ENCODE peak calls at places on chromosomes 11 and 22, in seven cellular contexts. V is psoas muscle, Q is uterus, M is neural progenitor cell, I is right lobe of liver, J is adrenal gland, B is IMR-90. Z is an unnamed sample.
A peak's percentile ranks its signal among the peaks of the same experiment; 100 is the strongest.

GRCh38 chr11:123429851-123430735 is at the start of gene GRAMD1B:
- DNase-seq in V (peak; percentile 63), Q (peak; percentile 15), M (peak; percentile 95), I (peak; percentile 63), J (peak; percentile 95), B (peak; percentile 90), Z (peak; percentile 77)

GRCh38 chr11:7889985-7890384 is 41.1 kb downstream of the OR10A6 start:
- DNase-seq in V (no peak), Q (no peak), M (no peak), I (no peak), J (no peak), B (no peak), Z (peak; percentile 20)

GRCh38 chr11:1074244-1075221 is at the start of gene MUC2:
- DNase-seq in V (peak; percentile 40), Q (peak; percentile 13), M (no peak), I (no peak), J (peak; percentile 17), B (no peak), Z (no peak)

GRCh38 chr22:49012695-49013094 is 815.0 kb downstream of the BRD1 start:
- DNase-seq in V (no peak), Q (no peak), M (no peak), I (no peak), J (no peak), B (no peak), Z (no peak)

GRCh38 chr22:27378343-27378800 is 423.2 kb downstream of the MN1 start:
- DNase-seq in V (no peak), Q (no peak), M (peak; percentile 17), I (no peak), J (no peak), B (no peak), Z (no peak)

GRCh38 chr11:76523147-76523546 is 78.3 kb downstream of the EMSY start:
- DNase-seq in V (no peak), Q (no peak), M (no peak), I (no peak), J (no peak), B (no peak), Z (no peak)

GRCh38 chr11:124402326-124402922 is 3.6 kb upstream of the OR8B3 start:
- DNase-seq in V (no peak), Q (no peak), M (peak; percentile 62), I (no peak), J (peak; percentile 63), B (peak; percentile 86), Z (peak; percentile 11)

GRCh38 chr11:76610871-76611475 is 59.6 kb downstream of the LRRC32 start:
- DNase-seq in V (no peak), Q (no peak), M (no peak), I (no peak), J (peak; percentile 45), B (no peak), Z (no peak)

GRCh38 chr11:127639916-127640315 is 639.3 kb upstream of the KIRREL3 start:
- DNase-seq in V (no peak), Q (no peak), M (no peak), I (no peak), J (no peak), B (peak; percentile 12), Z (no peak)

GRCh38 chr11:94910281-94910680 is 63.1 kb downstream of the CWC15 start:
- DNase-seq in V (no peak), Q (no peak), M (no peak), I (no peak), J (no peak), B (no peak), Z (no peak)

GRCh38 chr22:40951795-40952602 is 821 bp downstream of the RBX1 start:
- DNase-seq in V (no peak), Q (no peak), M (no peak), I (no peak), J (no peak), B (peak; percentile 15), Z (peak; percentile 16)

GRCh38 chr11:85941380-85941973 is 86.3 kb downstream of the CCDC83 start:
- DNase-seq in V (peak; percentile 52), Q (peak; percentile 48), M (peak; percentile 66), I (no peak), J (peak; percentile 66), B (peak; percentile 74), Z (no peak)
- TF ChIP-seq CTCF in V (peak; percentile 72), Q (peak; percentile 73), M (peak; percentile 64), I (peak; percentile 57), J (peak; percentile 75), B (peak; percentile 74), Z (peak; percentile 61)

GRCh38 chr11:19715373-19715772 is 2.7 kb downstream of the NAV2 start:
- DNase-seq in V (no peak), Q (peak; percentile 42), M (no peak), I (no peak), J (peak; percentile 17), B (peak; percentile 98), Z (no peak)
- H3K27me3 ChIP-seq in V (no peaks in the 10 kb centered on the region), Q (no peaks in the 10 kb centered on the region), M (peaks cover 63% of the 10 kb centered on the region), I (no peaks in the 10 kb centered on the region), J (peaks cover 3% of the 10 kb centered on the region), B (no peaks in the 10 kb centered on the region), Z (peaks cover 6% of the 10 kb centered on the region)

GRCh38 chr11:12695221-12695794 is 21.1 kb downstream of the TEAD1 start:
- DNase-seq in V (no peak), Q (no peak), M (no peak), I (no peak), J (no peak), B (no peak), Z (no peak)

GRCh38 chr11:12692238-12693074 is 18.2 kb downstream of the TEAD1 start:
- DNase-seq in V (peak; percentile 89), Q (peak; percentile 97), M (peak; percentile 66), I (peak; percentile 93), J (peak; percentile 94), B (peak; percentile 95), Z (no peak)

GRCh38 chr11:12693485-12694181 is 19.4 kb downstream of the TEAD1 start:
- DNase-seq in V (peak; percentile 66), Q (peak; percentile 79), M (no peak), I (no peak), J (peak; percentile 65), B (peak; percentile 99), Z (no peak)

GRCh38 chr11:12693075-12693473 is 18.9 kb downstream of the TEAD1 start:
- DNase-seq in V (no peak), Q (peak; percentile 57), M (no peak), I (no peak), J (no peak), B (no peak), Z (no peak)

DNA sequence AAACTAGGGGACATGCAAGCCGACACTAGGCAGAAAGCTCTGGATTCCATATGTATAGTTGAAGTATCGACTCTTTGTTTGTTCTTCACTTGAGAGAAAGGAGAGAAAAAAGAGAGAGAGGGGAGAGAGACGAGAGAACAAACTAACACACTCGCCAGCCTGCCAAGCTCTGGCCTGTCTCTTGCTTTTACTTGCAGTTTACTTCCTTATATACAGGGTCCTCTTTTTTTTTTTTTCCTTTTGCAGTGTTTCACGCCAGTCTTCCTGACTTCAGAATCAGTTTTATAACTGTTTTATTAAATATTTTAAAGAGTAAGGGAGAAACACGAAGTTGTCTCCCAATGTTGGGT is 19.9 kb downstream of the TEAD1 start:
- DNase-seq in V (no peak), Q (no peak), M (no peak), I (no peak), J (no peak), B (peak; percentile 44), Z (no peak)
- H3K4me3 ChIP-seq in V (peak overlapping the region; percentile 55), Q (peak overlapping the region; percentile 17), M (no peak overlapping the region), I (peak overlapping the region; percentile 14), J (peak overlapping the region; percentile 20), B (peak overlapping the region; percentile 0), Z (no peak overlapping the region)

GRCh38 chr11:111871693-111872161 is 346 bp upstream of the ALG9 start:
- DNase-seq in V (no peak), Q (no peak), M (no peak), I (no peak), J (no peak), B (no peak), Z (peak; percentile 3)

GRCh38 chr11:111870522-111870886 is 877 bp downstream of the ALG9 start:
- DNase-seq in V (no peak), Q (no peak), M (no peak), I (no peak), J (no peak), B (no peak), Z (no peak)

GRCh38 chr11:111870113-111870512 is 1.3 kb downstream of the ALG9 start:
- DNase-seq in V (no peak), Q (no peak), M (no peak), I (no peak), J (no peak), B (no peak), Z (no peak)

DNA sequence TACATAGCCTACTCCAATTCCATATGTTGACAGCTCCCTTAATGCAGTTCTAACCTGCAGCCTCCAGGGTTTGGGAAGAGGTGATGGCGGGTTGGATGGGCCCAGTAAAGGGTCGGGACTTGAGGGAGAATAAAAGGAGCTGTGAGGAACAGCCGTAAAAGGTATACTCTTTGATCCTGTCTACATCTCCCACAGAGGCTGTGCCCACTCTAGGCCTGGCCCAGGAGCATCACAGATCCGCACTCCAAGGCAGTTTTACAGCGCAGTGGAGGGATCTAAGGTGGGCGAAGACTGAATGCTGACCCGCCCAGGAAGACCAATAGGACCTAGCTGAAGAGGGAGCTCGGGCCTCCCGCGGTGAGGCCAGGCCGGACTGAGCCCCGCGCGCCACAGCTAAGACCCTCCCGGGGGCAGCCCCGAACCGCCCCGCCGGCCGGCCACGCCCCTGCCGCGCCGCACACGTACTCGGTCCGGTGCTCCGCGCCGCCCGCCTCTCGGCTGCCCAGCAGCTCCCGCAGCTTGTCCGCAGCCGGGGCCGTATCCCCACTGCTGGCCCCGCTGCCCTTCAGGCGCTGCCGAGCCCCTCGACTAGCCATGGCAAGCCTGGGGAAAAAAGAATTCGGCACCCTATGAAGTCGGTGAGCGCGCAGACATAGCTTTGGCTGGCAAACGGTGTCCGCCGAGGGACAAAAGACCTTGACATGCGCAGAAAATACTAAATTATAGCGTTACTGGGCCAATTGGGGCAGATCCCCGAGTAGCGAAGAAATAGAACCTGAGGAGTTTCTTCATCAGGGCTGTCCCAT is at the start of gene ALG9:
- DNase-seq in V (peak; percentile 94), Q (peak; percentile 82), M (peak; percentile 88), I (peak; percentile 87), J (peak; percentile 85), B (peak; percentile 82), Z (peak; percentile 89)
- TF ChIP-seq CTCF in V (peak; percentile 20), Q (peak; percentile 37), M (peak; percentile 35), I (no peak), J (no peak), B (peak; percentile 30), Z (no peak)

DNA sequence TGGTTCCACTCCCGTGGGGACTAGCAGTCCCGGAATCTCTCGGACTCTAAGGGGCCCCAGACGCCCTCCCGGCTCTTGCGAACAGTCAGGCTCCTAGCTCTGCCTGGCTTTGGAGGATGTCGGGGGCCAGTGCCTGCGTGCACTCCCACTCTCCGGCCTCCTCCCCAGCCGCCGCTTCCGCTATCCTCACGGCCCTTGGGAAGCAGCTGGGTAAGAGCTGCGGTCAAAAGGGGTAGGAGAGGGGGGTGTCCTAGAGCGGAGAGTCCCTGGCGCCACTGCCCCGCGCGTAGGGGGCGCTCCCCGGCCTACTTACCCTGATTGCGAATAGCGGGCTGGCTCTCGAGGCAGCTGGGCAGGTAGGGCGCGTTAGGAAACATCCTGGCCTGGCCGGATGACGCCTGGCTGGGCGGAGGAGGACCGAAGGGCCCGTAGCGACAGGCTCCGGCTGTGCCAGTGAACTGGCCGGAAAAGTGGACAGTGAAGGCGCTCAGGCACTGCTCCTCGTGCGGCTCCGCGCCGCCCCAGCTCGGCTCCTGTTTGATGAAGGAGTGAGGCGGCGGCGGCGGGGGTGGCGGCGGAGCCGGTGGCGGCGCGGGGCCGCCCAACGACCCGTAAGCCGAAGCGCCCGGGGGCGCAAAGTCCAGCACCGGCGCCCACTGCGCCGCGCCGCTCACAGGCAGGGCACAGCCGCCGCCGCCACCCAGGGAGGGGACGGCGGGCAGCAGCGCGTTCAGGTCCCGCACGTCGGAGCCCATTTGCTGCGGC is 770 bp downstream of the WT1 start:
- DNase-seq in V (no peak), Q (peak; percentile 63), M (peak; percentile 69), I (no peak), J (no peak), B (no peak), Z (no peak)
- H3K27me3 ChIP-seq in V (peaks cover 4% of the 10 kb centered on the region), Q (no peaks in the 10 kb centered on the region), M (peaks cover 100% of the 10 kb centered on the region), I (peaks cover 59% of the 10 kb centered on the region), J (peaks cover 88% of the 10 kb centered on the region), B (peaks cover 95% of the 10 kb centered on the region), Z (no peaks in the 10 kb centered on the region)

GRCh38 chr22:46104170-46104880 is 46.0 kb upstream of the PPARA start:
- DNase-seq in V (peak; percentile 70), Q (peak; percentile 72), M (no peak), I (peak; percentile 71), J (peak; percentile 88), B (no peak), Z (no peak)
- H3K4me3 ChIP-seq in V (peak overlapping the region; percentile 38), Q (no peak overlapping the region), M (no peak overlapping the region), I (no peak overlapping the region), J (no peak overlapping the region), B (no peak overlapping the region), Z (no peak overlapping the region)

Z was measured in GM06990.